ENCODE peak calls at places on chromosomes 6 and 20, in six cellular contexts. Q, B, A, T, I and M are unnamed samples.

GRCh38 chr20:59645316-59645715 is 41.0 kb downstream of the PHACTR3 start:
- DNase-seq in B (no peak), I (peak), Q (no peak), A (no peak), T (no peak), M (no peak)

GRCh38 chr20:62501801-62502495 is 26.2 kb upstream of the GATA5 start:
- DNase-seq in A (no peak), Q (no peak), I (no peak), T (no peak), B (no peak), M (no peak)

GRCh38 chr20:16095241-16095640 is 478.0 kb downstream of the KIF16B start:
- DNase-seq in A (no peak), I (no peak), B (no peak), T (no peak), Q (peak), M (no peak)

GRCh38 chr6:75424610-75425548 is 68.7 kb downstream of the FILIP1 start:
- DNase-seq in T (no peak), B (no peak), Q (no peak), A (peak), I (no peak), M (no peak)

GRCh38 chr20:32439132-32439829 is 81.2 kb downstream of the ASXL1 start:
- DNase-seq in B (no peak), A (no peak), I (no peak), Q (peak), T (no peak), M (no peak)

GRCh38 chr6:22888147-22888831 is 318.9 kb downstream of the HDGFL1 start:
- DNase-seq in Q (no peak), B (no peak), A (no peak), T (no peak), I (no peak), M (no peak)

GRCh38 chr20:22815206-22815551 is 219.9 kb upstream of the SSTR4 start:
- DNase-seq in T (no peak), A (no peak), B (no peak), Q (no peak), I (no peak), M (no peak)

GRCh38 chr6:147190556-147190955 is 13.7 kb upstream of the STXBP5 start:
- DNase-seq in I (no peak), Q (peak), T (no peak), B (no peak), A (no peak), M (no peak)

GRCh38 chr6:16437095-16437494 is 198.7 kb downstream of the GMPR start:
- DNase-seq in T (no peak), I (no peak), B (no peak), A (no peak), Q (no peak), M (no peak)

GRCh38 chr6:47059216-47059885 is 17.2 kb upstream of the ADGRF1 start:
- DNase-seq in B (no peak), I (no peak), A (no peak), T (no peak), Q (no peak), M (no peak)

GRCh38 chr6:42251911-42252637 is 34.4 kb upstream of the MRPS10 start:
- DNase-seq in Q (peak), B (peak), I (no peak), A (peak), T (peak), M (no peak)

GRCh38 chr6:40383348-40384115 is 203.6 kb downstream of the LRFN2 start:
- DNase-seq in Q (peak), I (no peak), A (no peak), T (no peak), B (no peak), M (no peak)

GRCh38 chr20:41218466-41218865 is 81.1 kb downstream of the PLCG1 start:
- DNase-seq in B (no peak), Q (no peak), I (no peak), T (no peak), A (peak), M (no peak)

GRCh38 chr6:118398066-118398465 is 150.0 kb upstream of the PLN start:
- DNase-seq in I (no peak), B (no peak), Q (no peak), T (no peak), A (no peak), M (no peak)

GRCh38 chr20:38569747-38570519 is 11.1 kb upstream of the ADIG start:
- DNase-seq in T (no peak), Q (no peak), A (no peak), B (no peak), I (no peak), M (no peak)

GRCh38 chr6:144063246-144063743 is 32.1 kb downstream of the SF3B5 start:
- DNase-seq in T (peak), A (no peak), I (peak), Q (no peak), B (no peak), M (no peak)

GRCh38 chr6:33298773-33299236 is at the start of gene RGL2:
- DNase-seq in Q (no peak), B (peak), T (peak), A (no peak), I (no peak), M (no peak)

GRCh38 chr6:134502614-134503541 is 185.0 kb upstream of the SGK1 start:
- DNase-seq in Q (peak), B (no peak), I (no peak), T (no peak), A (no peak), M (no peak)

GRCh38 chr6:129645371-129646139 is 64.4 kb downstream of the ARHGAP18 start:
- DNase-seq in Q (no peak), I (no peak), A (no peak), B (no peak), T (no peak), M (no peak)

GRCh38 chr6:29019629-29020028 is 14.5 kb upstream of the ZNF311 start:
- DNase-seq in B (no peak), Q (no peak), I (no peak), T (no peak), A (no peak), M (no peak)